ENCODE peak calls at places on chromosomes 2 and 18, in four cellular contexts. B is SK-N-SH, A is HCT116, I is psoas muscle. K is an unnamed sample. For H3K4me1 and H3K9me3, the result is how much of the 10 kb centered on the place peaks cover.

GRCh38 chr2:189783451-189783926 is 650 bp downstream of the ORMDL1 start:
- DNase-seq in B (peak), A (no peak), I (no peak), K (no peak)

GRCh38 chr2:10303634-10304378 is 1.1 kb downstream of the HPCAL1 start:
- DNase-seq in I (no peak), B (peak), A (no peak), K (peak)

GRCh38 chr18:9017170-9017899 is 85.2 kb upstream of the NDUFV2 start:
- DNase-seq in B (peak), I (peak), A (peak), K (peak)

GRCh38 chr2:50512397-50512796 is 519.5 kb downstream of the NRXN1 start:
- DNase-seq in I (no peak), A (no peak), B (no peak), K (no peak)

GRCh38 chr2:190255668-190256067 is 64.0 kb downstream of the HIBCH start:
- DNase-seq in B (no peak), I (no peak), A (no peak), K (no peak)

GRCh38 chr2:141554810-141555209 is 576.0 kb downstream of the LRP1B start:
- DNase-seq in B (peak), A (peak), I (no peak), K (no peak)

GRCh38 chr2:88128654-88129312 is 921 bp upstream of the FABP1 start:
- DNase-seq in B (no peak), A (no peak), I (no peak), K (no peak)

GRCh38 chr2:107808986-107809385 is 17.7 kb upstream of the RGPD4 start:
- DNase-seq in A (no peak), B (no peak), I (no peak), K (peak)

GRCh38 chr2:26740346-26740745 is 23.7 kb upstream of the SLC35F6 start:
- DNase-seq in I (no peak), A (no peak), B (peak), K (no peak)

GRCh38 chr18:731185-731584 is 18.8 kb upstream of the ENOSF1 start:
- DNase-seq in B (no peak), A (no peak), I (no peak), K (no peak)

DNA sequence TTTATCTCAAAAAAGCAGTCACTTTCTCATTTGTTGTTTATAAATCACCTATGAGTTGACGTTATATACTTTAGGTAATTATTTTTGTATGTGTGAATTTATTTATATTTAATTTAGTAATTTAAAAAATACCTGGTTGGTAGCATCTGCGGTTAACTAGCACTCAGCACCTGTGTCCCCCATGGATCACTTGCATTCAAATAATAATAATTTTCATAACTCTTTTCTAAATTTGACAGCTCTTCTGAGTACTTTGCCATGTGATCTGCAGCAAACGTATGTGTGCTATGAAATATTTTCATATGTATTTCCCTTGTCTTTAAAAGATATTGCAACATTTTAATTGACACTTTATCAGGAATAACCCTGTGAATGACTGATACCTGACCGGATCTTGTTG is 88.1 kb downstream of the CMPK2 start:
- DNase-seq in A (no peak), B (no peak), I (no peak), K (no peak)
- H3K4me1 ChIP-seq in A (under half), B (under half), I (under half), K (under half)

DNA sequence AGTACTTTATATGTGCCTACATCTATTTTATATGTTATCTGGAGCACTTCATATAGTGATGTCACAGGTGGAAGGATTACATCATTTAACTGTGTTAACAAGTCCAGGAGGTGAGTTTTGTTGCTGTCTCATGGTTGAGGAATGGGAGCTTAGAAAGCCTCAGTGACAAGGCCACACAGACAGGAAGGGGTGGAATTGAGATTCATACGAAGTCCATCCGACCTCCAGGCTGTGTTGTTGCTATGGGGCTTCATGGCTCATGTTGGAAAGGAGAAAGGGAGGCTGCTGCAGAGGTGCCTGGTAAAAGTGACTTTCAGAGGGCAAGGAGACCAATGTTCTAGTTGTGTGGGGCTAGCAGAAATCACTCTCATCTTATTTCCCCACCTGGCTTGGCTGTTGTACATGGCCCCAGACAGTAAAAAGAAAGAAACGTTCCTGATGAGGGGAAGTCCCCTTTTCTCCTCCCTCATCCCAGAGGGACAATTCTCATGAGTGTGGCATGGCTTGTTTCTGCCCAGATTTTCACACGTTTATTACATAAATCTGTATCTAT is 31.0 kb upstream of the GREB1 start:
- DNase-seq in B (no peak), A (peak), I (no peak), K (no peak)
- H3K9me3 ChIP-seq in B (under half), A (under half), I (under half), K (under half)

DNA sequence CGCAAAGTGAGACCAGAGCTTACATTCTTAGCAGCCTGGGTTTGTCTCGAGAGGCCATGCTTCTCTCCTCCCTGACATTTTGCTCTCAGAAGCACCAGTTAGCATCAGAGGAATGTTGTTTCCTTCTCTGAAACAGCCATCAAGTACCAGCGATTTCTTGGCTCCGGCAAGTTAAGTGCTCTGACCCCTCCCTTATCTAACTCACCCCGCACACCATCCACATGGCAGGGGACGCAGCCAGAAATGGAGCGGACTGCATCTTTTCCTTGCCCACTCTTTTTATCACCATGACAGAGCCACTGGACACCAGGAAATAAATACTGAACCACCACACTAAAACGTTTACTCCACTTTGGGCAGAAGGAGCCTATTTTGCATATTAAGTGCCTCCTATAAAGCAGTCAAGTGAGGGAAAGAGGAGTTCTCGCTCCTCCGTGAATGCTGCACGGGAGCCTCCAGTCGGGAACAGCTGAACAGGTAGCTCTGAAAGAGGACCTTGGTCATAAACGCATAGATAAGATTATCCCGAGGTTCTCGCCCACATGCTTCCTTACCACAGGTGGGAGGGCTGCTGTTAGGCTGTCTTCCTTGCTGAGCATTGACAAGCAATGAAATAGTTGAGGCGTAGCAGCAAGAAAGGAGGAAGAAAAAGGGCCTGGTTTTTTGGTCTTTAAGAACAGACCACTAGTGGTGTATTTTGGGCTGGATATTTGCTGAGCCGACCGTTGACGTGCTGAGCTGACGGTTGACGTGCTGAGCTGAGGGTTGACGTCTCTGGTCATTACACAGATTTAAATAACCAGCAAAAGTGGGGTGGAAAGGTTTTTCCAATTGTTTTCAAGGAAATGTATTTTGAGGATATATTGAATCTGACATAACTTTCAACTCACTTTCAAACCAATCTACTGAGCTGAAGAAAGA is 71.4 kb upstream of the ITGB6 start:
- DNase-seq in I (no peak), A (no peak), B (no peak), K (peak)
- H3K4me1 ChIP-seq in I (under half), A (under half), B (under half), K (under half)

DNA sequence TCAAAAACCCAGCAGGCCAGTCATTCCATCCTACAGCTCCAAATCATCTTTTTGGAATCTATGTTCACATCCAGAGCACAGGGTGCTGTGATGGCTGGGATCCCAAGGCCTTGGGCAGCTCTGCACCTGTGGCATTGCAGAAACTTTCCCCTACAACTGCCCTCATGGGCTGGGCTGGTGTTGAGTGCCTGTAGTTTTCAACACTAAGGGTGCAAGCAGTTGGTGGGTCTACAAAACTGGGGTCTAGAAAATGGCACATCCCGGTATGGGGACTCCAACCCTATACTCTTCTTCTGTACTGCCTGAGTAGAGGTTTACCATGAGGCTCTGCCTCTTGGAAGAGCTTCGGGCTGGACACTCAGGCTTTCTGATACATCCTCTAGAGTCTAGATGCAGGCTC is 95.2 kb upstream of the TEKT4 start:
- DNase-seq in B (no peak), I (no peak), A (no peak), K (no peak)
- H3K9me3 ChIP-seq in B (under half), I (under half), A (under half), K (under half)

DNA sequence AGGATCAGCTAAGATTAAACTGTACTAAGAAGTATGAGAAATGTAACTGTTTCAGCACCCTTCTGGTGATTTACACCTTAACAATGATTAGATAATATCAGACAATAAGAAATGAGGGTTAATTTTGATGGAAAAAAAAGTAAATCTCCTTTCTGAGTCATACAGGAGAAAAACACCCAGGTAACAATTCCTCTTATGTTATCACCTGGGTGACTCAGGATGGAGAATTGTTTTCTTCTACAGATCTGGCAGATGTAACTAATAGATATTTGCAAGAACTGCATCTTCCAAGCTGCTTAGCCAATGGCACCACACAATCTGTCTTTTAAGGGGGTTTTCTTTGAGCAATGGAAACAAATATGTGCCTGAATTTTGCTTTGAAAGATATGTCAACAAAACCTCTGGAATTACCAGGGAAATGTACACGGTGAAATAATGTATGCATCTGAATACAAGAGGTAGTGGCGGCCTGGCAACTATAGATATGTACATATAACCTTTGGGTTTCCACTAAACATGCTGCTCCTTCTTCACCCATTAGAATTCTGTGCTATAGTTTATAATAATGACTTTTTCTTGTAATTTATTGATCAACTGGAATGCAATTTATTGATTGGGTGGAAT is 407.9 kb downstream of the CPS1 start:
- DNase-seq in B (no peak), I (no peak), A (no peak), K (no peak)
- H3K4me1 ChIP-seq in B (under half), I (under half), A (under half), K (under half)

GRCh38 chr18:38470421-38470820 is 904.8 kb upstream of the CELF4 start:
- DNase-seq in A (no peak), B (no peak), I (no peak), K (no peak)
- H3K9me3 ChIP-seq in A (under half), B (under half), I (under half), K (under half)

DNA sequence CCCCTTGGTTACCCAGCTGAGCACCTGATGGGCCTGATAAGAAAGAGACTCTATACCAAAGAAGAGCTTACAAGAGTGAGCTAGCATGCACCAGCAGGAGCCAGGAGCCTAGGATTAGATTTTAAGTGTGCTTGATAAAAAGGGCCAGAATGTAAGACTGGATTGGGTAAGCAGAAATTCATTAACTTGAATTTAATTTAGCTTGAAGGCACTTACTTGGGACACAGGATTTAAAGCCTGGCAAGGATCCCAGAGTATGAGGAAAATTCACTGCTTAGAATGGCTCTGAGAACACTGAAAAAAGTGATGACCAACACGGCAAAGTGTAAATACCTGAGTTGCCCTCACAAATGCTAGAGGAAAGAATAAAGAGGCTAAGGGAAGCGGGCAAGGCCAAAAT is 91.3 kb upstream of the RBBP8 start:
- DNase-seq in I (no peak), B (no peak), A (no peak), K (no peak)
- H3K4me1 ChIP-seq in I (under half), B (under half), A (under half), K (under half)

GRCh38 chr18:10070581-10071000 is 156.8 kb downstream of the VAPA start:
- DNase-seq in B (no peak), I (no peak), A (no peak), K (no peak)
- H3K9me3 ChIP-seq in B (under half), I (under half), A (under half), K (under half)

DNA sequence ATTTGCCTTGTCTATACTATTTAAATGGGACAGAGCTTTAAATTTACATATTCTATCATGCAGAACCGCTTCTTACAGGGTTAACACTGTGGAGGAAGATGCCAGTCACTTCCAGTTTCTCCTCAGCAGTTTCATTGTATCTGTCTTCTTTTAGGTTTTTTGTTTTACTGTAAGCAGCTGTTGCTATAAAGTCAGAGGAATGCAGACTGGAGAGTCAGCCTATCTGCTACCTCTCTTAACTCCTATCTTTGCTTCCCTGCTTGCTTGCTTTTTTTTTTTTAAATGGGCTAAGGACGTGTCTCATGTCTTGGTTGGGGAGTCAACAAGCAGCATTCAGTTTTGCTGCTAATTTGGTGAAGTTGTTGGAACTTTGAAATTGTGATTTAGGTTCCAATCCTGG is 8.9 kb downstream of the EPC2 start:
- DNase-seq in B (no peak), A (no peak), I (no peak), K (no peak)
- H3K4me1 ChIP-seq in B (under half), A (under half), I (half or more), K (half or more)

GRCh38 chr2:240525802-240526201 is 32.0 kb downstream of the ANKMY1 start:
- DNase-seq in I (no peak), B (no peak), A (no peak), K (no peak)

GRCh38 chr2:240523451-240524281 is 34.1 kb downstream of the ANKMY1 start:
- DNase-seq in B (no peak), A (no peak), I (no peak), K (no peak)

GRCh38 chr2:240527153-240527750 is 30.5 kb downstream of the ANKMY1 start:
- DNase-seq in B (no peak), A (no peak), I (no peak), K (no peak)

GRCh38 chr2:240526521-240526920 is 31.3 kb downstream of the ANKMY1 start:
- DNase-seq in A (no peak), I (no peak), B (no peak), K (no peak)

DNA sequence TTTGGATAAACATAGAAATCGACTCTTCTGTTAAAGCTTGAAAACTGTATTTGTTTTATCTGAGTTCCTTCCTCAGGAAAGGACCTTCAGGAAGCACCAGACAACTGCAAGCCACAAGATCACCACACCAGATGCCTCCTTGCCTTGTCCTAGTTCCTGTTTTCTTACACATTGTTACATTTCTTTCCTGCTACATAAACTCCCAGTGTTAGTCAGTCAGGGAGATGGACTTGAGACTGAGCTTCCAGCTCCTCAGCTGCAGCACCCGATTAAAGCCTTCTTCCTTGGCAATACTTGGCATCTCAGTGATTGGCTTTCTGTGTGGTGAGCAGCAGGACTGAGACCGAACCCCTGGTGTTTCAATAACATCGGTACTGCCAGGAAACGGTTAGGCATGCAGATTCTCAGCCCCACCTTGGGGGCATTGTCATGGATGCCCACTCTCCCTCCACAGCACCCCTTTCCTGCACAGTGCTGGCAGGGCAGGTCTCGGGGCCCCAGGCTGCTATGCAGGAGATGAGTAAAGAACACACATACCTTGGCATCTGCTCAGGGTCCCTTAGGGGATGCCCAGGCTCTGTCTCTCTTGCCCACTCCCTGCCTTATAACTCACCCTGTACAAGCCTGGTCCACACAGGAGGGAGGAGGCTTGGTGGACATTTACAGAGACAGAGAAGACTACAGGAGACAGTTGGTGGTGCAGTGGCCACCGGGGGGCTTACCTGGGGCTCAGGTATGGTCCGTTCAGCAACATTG is 32.6 kb downstream of the ANKMY1 start:
- DNase-seq in I (no peak), A (no peak), B (no peak), K (no peak)
- H3K9me3 ChIP-seq in I (under half), A (under half), B (under half), K (under half)

K was measured in heart right ventricle.